ENCODE peak calls at places on chromosome 7, in four cellular contexts. One of them, this sample, is unnamed. For H3K27me3, the result is how much of the 10 kb centered on the place peaks cover.

GRCh38 chr7:138554674-138555073 is 94.6 kb downstream of the TRIM24 start:
- DNase-seq in mesendoderm: no peak
- DNase-seq in heart left ventricle: no peak
- DNase-seq in CD8-positive, alpha-beta T cell: no peak
- DNase-seq in this sample: no peak

GRCh38 chr7:39674391-39674790 is 51.0 kb downstream of the RALA start:
- DNase-seq in mesendoderm: no peak
- DNase-seq in CD8-positive, alpha-beta T cell: no peak
- DNase-seq in heart left ventricle: no peak
- DNase-seq in this sample: no peak

GRCh38 chr7:102912742-102913141 is at the start of gene LRRC17:
- DNase-seq in mesendoderm: no peak
- DNase-seq in CD8-positive, alpha-beta T cell: no peak
- DNase-seq in heart left ventricle: peak
- DNase-seq in this sample: no peak

GRCh38 chr7:156848979-156849378 is 44.0 kb downstream of the LMBR1 start:
- DNase-seq in heart left ventricle: no peak
- DNase-seq in CD8-positive, alpha-beta T cell: no peak
- DNase-seq in mesendoderm: no peak
- DNase-seq in this sample: no peak

GRCh38 chr7:51144178-51144577 is 172.4 kb downstream of the COBL start:
- DNase-seq in CD8-positive, alpha-beta T cell: no peak
- DNase-seq in heart left ventricle: no peak
- DNase-seq in mesendoderm: no peak
- DNase-seq in this sample: no peak

GRCh38 chr7:128121731-128122576 is 90.7 kb upstream of the LRRC4 start:
- DNase-seq in heart left ventricle: peak
- DNase-seq in CD8-positive, alpha-beta T cell: no peak
- DNase-seq in mesendoderm: no peak
- DNase-seq in this sample: no peak

GRCh38 chr7:1979591-1980560 is 252.9 kb downstream of the MAD1L1 start:
- DNase-seq in mesendoderm: no peak
- DNase-seq in heart left ventricle: no peak
- DNase-seq in CD8-positive, alpha-beta T cell: no peak
- DNase-seq in this sample: no peak

GRCh38 chr7:100632951-100633717 is 8.2 kb downstream of the TFR2 start:
- DNase-seq in CD8-positive, alpha-beta T cell: no peak
- DNase-seq in heart left ventricle: peak
- DNase-seq in mesendoderm: peak
- DNase-seq in this sample: peak

GRCh38 chr7:11130012-11130411 is 156.3 kb downstream of the PHF14 start:
- DNase-seq in mesendoderm: peak
- DNase-seq in CD8-positive, alpha-beta T cell: no peak
- DNase-seq in heart left ventricle: no peak
- DNase-seq in this sample: no peak

GRCh38 chr7:47506716-47507354 is 75.1 kb downstream of the TNS3 start:
- DNase-seq in CD8-positive, alpha-beta T cell: no peak
- DNase-seq in heart left ventricle: no peak
- DNase-seq in mesendoderm: no peak
- DNase-seq in this sample: no peak

GRCh38 chr7:151624246-151624928 is 104.7 kb upstream of the RHEB start:
- DNase-seq in heart left ventricle: no peak
- DNase-seq in CD8-positive, alpha-beta T cell: no peak
- DNase-seq in mesendoderm: peak
- DNase-seq in this sample: no peak

GRCh38 chr7:100435401-100436304 is 644 bp downstream of the PPP1R35 start:
- DNase-seq in CD8-positive, alpha-beta T cell: peak
- DNase-seq in mesendoderm: peak
- DNase-seq in heart left ventricle: peak
- DNase-seq in this sample: peak

GRCh38 chr7:110442386-110442837 is 648.5 kb upstream of the LRRN3 start:
- DNase-seq in heart left ventricle: peak
- DNase-seq in CD8-positive, alpha-beta T cell: no peak
- DNase-seq in mesendoderm: peak
- DNase-seq in this sample: no peak

GRCh38 chr7:74294191-74294998 is 5.2 kb downstream of the CLIP2 start:
- DNase-seq in CD8-positive, alpha-beta T cell: no peak
- DNase-seq in heart left ventricle: peak
- DNase-seq in mesendoderm: no peak
- DNase-seq in this sample: no peak

GRCh38 chr7:38476764-38477163 is 154.4 kb downstream of the AMPH start:
- DNase-seq in CD8-positive, alpha-beta T cell: no peak
- DNase-seq in mesendoderm: peak
- DNase-seq in heart left ventricle: no peak
- DNase-seq in this sample: no peak

GRCh38 chr7:151981223-151981622 is 25.0 kb downstream of the GALNTL5 start:
- DNase-seq in CD8-positive, alpha-beta T cell: no peak
- DNase-seq in mesendoderm: no peak
- DNase-seq in heart left ventricle: no peak
- DNase-seq in this sample: no peak

GRCh38 chr7:90766814-90767564 is 170.9 kb downstream of the CDK14 start:
- DNase-seq in mesendoderm: no peak
- DNase-seq in CD8-positive, alpha-beta T cell: no peak
- DNase-seq in heart left ventricle: peak
- DNase-seq in this sample: no peak

GRCh38 chr7:124269774-124270173 is 236.9 kb upstream of the TMEM229A start:
- DNase-seq in mesendoderm: peak
- DNase-seq in CD8-positive, alpha-beta T cell: no peak
- DNase-seq in heart left ventricle: no peak
- DNase-seq in this sample: no peak

GRCh38 chr7:116525298-116525912 is 569 bp downstream of the CAV1 start:
- DNase-seq in heart left ventricle: peak
- DNase-seq in mesendoderm: peak
- DNase-seq in CD8-positive, alpha-beta T cell: peak
- DNase-seq in this sample: peak

GRCh38 chr7:121544726-121545125 is 148.6 kb upstream of the FAM3C start:
- DNase-seq in CD8-positive, alpha-beta T cell: no peak
- DNase-seq in mesendoderm: no peak
- DNase-seq in heart left ventricle: no peak
- DNase-seq in this sample: no peak

GRCh38 chr7:88449410-88449809 is 142.7 kb upstream of the STEAP4 start:
- DNase-seq in mesendoderm: peak
- DNase-seq in heart left ventricle: no peak
- DNase-seq in CD8-positive, alpha-beta T cell: no peak
- DNase-seq in this sample: no peak

GRCh38 chr7:33500590-33500989 is 371.2 kb downstream of the BBS9 start:
- DNase-seq in CD8-positive, alpha-beta T cell: no peak
- DNase-seq in heart left ventricle: no peak
- DNase-seq in mesendoderm: no peak
- DNase-seq in this sample: no peak

GRCh38 chr7:75658369-75658768 is 80.4 kb downstream of the HIP1 start:
- DNase-seq in heart left ventricle: no peak
- DNase-seq in CD8-positive, alpha-beta T cell: no peak
- DNase-seq in mesendoderm: no peak
- DNase-seq in this sample: no peak

GRCh38 chr7:49001610-49002033 is 77.3 kb downstream of the CDC14C start:
- DNase-seq in CD8-positive, alpha-beta T cell: no peak
- DNase-seq in heart left ventricle: peak
- DNase-seq in mesendoderm: peak
- DNase-seq in this sample: no peak

GRCh38 chr7:148135106-148135505 is 455.5 kb upstream of the C7orf33 start:
- DNase-seq in mesendoderm: peak
- DNase-seq in CD8-positive, alpha-beta T cell: no peak
- DNase-seq in heart left ventricle: no peak
- DNase-seq in this sample: no peak

GRCh38 chr7:139479620-139480019 is 3.9 kb downstream of the KLRG2 start:
- DNase-seq in mesendoderm: no peak
- DNase-seq in heart left ventricle: no peak
- DNase-seq in CD8-positive, alpha-beta T cell: no peak
- DNase-seq in this sample: no peak

GRCh38 chr7:7237201-7237977 is 55.0 kb downstream of the C1GALT1 start:
- DNase-seq in CD8-positive, alpha-beta T cell: no peak
- DNase-seq in heart left ventricle: no peak
- DNase-seq in mesendoderm: no peak
- DNase-seq in this sample: no peak

GRCh38 chr7:71486856-71487628 is 355.1 kb downstream of the GALNT17 start:
- DNase-seq in CD8-positive, alpha-beta T cell: no peak
- DNase-seq in mesendoderm: peak
- DNase-seq in heart left ventricle: no peak
- DNase-seq in this sample: no peak

GRCh38 chr7:111082351-111082750 is 8.6 kb upstream of the LRRN3 start:
- DNase-seq in mesendoderm: no peak
- DNase-seq in heart left ventricle: no peak
- DNase-seq in CD8-positive, alpha-beta T cell: no peak
- DNase-seq in this sample: no peak

GRCh38 chr7:43768201-43768893 is 9.9 kb downstream of the BLVRA start:
- DNase-seq in mesendoderm: peak
- DNase-seq in heart left ventricle: no peak
- DNase-seq in CD8-positive, alpha-beta T cell: no peak
- DNase-seq in this sample: no peak

GRCh38 chr7:130845581-130846085 is 111.6 kb upstream of the KLF14 start:
- DNase-seq in heart left ventricle: no peak
- DNase-seq in mesendoderm: no peak
- DNase-seq in CD8-positive, alpha-beta T cell: no peak
- DNase-seq in this sample: no peak

GRCh38 chr7:130840599-130840998 is 106.6 kb upstream of the KLF14 start:
- DNase-seq in mesendoderm: no peak
- DNase-seq in CD8-positive, alpha-beta T cell: no peak
- DNase-seq in heart left ventricle: no peak
- DNase-seq in this sample: no peak

GRCh38 chr7:130841416-130841815 is 107.4 kb upstream of the KLF14 start:
- DNase-seq in CD8-positive, alpha-beta T cell: no peak
- DNase-seq in heart left ventricle: no peak
- DNase-seq in mesendoderm: no peak
- DNase-seq in this sample: no peak

GRCh38 chr7:130844811-130845580 is 111.0 kb upstream of the KLF14 start:
- DNase-seq in heart left ventricle: no peak
- DNase-seq in CD8-positive, alpha-beta T cell: no peak
- DNase-seq in mesendoderm: no peak
- DNase-seq in this sample: no peak

DNA sequence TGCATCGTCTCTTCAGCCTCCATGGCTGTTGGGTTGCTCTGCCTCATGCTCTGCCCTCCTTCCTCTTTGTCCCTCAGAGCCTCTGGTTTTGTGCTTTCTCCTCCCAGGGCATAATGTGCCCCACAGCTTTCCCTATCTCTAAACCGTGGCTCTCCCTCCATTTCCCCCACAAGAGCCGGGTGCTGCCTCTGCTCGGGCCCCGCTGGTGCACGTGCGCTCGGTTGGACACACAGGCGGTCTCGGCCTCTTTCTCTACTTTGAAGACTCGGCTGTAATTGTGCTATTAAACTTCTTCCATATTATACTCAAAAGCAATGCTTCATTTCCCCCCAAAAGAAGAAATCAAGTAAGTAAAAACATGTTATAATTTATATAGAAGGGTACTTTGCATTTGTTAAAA is 109.7 kb upstream of the KLF14 start:
- DNase-seq in heart left ventricle: no peak
- DNase-seq in mesendoderm: no peak
- DNase-seq in CD8-positive, alpha-beta T cell: no peak
- DNase-seq in this sample: no peak
- H3K4me3 ChIP-seq in heart left ventricle: no peak
- H3K4me3 ChIP-seq in mesendoderm: no peak
- H3K4me3 ChIP-seq in CD8-positive, alpha-beta T cell: no peak
- H3K4me3 ChIP-seq in this sample: no peak

DNA sequence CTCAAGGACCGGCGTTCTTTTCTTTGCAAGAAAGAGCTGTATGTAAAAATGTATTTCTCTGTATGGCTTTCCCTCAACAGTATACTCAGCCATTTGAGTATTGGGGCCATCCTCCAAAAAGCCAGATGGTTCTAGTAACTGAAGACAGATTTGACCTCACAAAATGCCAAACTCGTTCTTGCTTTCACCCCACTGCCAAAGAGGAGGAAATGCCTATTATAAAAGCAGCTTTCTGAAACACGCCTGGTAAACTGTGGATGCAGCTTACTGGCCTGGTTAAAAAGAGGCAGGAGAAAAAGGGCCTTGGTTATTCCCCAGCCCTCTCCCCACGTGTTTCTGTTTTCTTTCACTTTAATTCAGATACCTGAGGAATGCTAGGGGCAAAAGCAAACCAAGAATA is 7.7 kb upstream of the HTR5A start:
- DNase-seq in CD8-positive, alpha-beta T cell: no peak
- DNase-seq in heart left ventricle: no peak
- DNase-seq in mesendoderm: no peak
- DNase-seq in this sample: no peak
- H3K27me3 ChIP-seq in CD8-positive, alpha-beta T cell: under half
- H3K27me3 ChIP-seq in heart left ventricle: under half
- H3K27me3 ChIP-seq in mesendoderm: under half
- H3K27me3 ChIP-seq in this sample: under half

DNA sequence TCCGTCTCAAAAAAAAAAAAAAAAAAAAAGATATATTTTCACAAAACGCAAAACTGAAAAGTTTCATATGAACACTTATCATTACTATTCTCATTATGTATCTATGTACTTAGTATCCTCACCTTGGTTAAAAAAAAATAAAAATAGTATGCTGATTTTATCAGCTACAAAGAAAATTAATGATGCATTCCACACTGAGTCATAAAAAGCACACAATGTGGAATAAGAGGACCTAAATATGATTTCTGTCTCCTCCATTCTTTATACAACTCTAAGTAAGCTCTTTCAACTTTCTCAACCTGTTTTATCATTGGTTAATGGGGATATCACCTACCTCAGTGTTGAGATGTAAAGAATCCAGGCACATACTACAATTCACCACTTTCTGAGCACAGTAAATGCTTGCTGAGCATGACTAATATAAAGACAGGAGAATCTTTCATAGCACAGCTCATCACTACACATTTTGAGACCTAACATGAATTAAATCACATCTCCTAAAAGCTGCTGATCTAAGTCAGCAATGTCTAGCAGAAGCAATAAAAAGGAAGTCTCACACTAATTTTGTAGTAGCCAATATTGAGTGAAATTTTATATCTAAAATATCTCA is 2.7 kb downstream of the SNX13 start:
- DNase-seq in CD8-positive, alpha-beta T cell: no peak
- DNase-seq in heart left ventricle: no peak
- DNase-seq in mesendoderm: no peak
- DNase-seq in this sample: no peak
- H3K4me3 ChIP-seq in CD8-positive, alpha-beta T cell: no peak
- H3K4me3 ChIP-seq in heart left ventricle: no peak
- H3K4me3 ChIP-seq in mesendoderm: no peak
- H3K4me3 ChIP-seq in this sample: peak

GRCh38 chr7:130953193-130953592 is 219.2 kb upstream of the KLF14 start:
- DNase-seq in heart left ventricle: no peak
- DNase-seq in mesendoderm: no peak
- DNase-seq in CD8-positive, alpha-beta T cell: no peak
- DNase-seq in this sample: no peak
- H3K27me3 ChIP-seq in heart left ventricle: under half
- H3K27me3 ChIP-seq in mesendoderm: under half
- H3K27me3 ChIP-seq in CD8-positive, alpha-beta T cell: under half
- H3K27me3 ChIP-seq in this sample: under half

GRCh38 chr7:32298403-32299132 is 191.6 kb downstream of the LSM5 start:
- DNase-seq in CD8-positive, alpha-beta T cell: no peak
- DNase-seq in heart left ventricle: peak
- DNase-seq in mesendoderm: peak
- DNase-seq in this sample: no peak
- H3K4me3 ChIP-seq in CD8-positive, alpha-beta T cell: no peak
- H3K4me3 ChIP-seq in heart left ventricle: peak
- H3K4me3 ChIP-seq in mesendoderm: peak
- H3K4me3 ChIP-seq in this sample: no peak

DNA sequence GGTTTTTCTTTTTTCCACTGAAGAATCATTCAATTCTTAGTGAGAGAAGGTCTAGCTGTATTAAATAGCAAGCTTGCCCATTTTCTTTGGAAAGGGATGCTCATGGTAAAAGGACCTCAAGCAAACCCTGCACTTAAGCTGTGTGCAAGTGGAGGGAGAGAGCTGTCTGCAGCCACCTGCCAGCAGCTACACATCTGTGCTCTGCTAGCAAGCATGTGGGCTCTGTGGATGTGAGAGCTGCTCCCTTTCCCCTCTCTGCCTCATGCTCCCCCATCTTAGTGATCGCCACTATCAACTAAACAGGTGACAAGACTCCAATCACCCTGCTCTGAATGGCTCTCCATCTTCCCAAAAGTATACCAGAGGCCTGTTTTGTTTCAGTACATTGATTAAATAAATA is 26.2 kb downstream of the AUTS2 start:
- DNase-seq in mesendoderm: no peak
- DNase-seq in CD8-positive, alpha-beta T cell: no peak
- DNase-seq in heart left ventricle: no peak
- DNase-seq in this sample: no peak
- H3K27me3 ChIP-seq in mesendoderm: under half
- H3K27me3 ChIP-seq in CD8-positive, alpha-beta T cell: under half
- H3K27me3 ChIP-seq in heart left ventricle: under half
- H3K27me3 ChIP-seq in this sample: under half

This sample was measured in CD4-positive, CD25-positive, alpha-beta regulatory T cell.